ENCODE peak calls at places on chromosomes 2 and 18, in ten cellular contexts. T is SJCRH30; Q is cardiac muscle cell; A is foreskin fibroblast; Z is adrenal gland; I is heart right ventricle; E is GM03348; M is cerebellum; W is activated CD4-positive, alpha-beta T cell treated with anti-CD3 and anti-CD28 coated beads, Interleukin-2, amount 50 U/mL, for 1 hour; H is occipital lobe. P is an unnamed sample.

GRCh38 chr2:102271844-102272243 is 39.5 kb upstream of the IL1RL1 start:
- DNase-seq in Z (no peak), W (no peak), E (no peak), Q (no peak), H (no peak), A (no peak), M (no peak), I (no peak), T (no peak), P (no peak)

GRCh38 chr2:106158871-106159270 is 35.2 kb downstream of the UXS1 start:
- DNase-seq in M (no peak), E (no peak), A (no peak), Z (no peak), T (no peak), W (peak), H (no peak), I (no peak), Q (no peak), P (no peak)

GRCh38 chr2:52862801-52863200 is 904.8 kb upstream of the CHAC2 start:
- DNase-seq in E (peak), T (no peak), H (no peak), Q (no peak), I (no peak), W (no peak), A (peak), M (no peak), Z (no peak), P (no peak)

GRCh38 chr2:36574560-36574959 is 23.4 kb downstream of the FEZ2 start:
- DNase-seq in H (no peak), Z (no peak), M (no peak), T (no peak), W (no peak), I (no peak), A (no peak), E (no peak), Q (no peak), P (no peak)

GRCh38 chr2:187550797-187551306 is 3.4 kb downstream of the TFPI start:
- DNase-seq in T (no peak), Z (no peak), H (no peak), Q (no peak), M (no peak), A (no peak), E (no peak), I (no peak), W (no peak), P (peak)

GRCh38 chr2:63050916-63051794 is 525 bp downstream of the OTX1 start:
- DNase-seq in H (no peak), M (no peak), Z (no peak), I (no peak), W (no peak), T (no peak), A (peak), Q (no peak), E (no peak), P (no peak)

GRCh38 chr18:1017679-1018078 is 113.0 kb downstream of the ADCYAP1 start:
- DNase-seq in H (no peak), M (no peak), T (peak), A (no peak), E (no peak), I (no peak), W (no peak), Z (no peak), Q (no peak), P (no peak)

GRCh38 chr2:2331905-2332280 is 818 bp upstream of the MYT1L start:
- DNase-seq in A (no peak), T (no peak), Q (peak), I (no peak), H (peak), W (no peak), Z (no peak), M (peak), E (no peak), P (no peak)

GRCh38 chr2:16243411-16243996 is 303.2 kb downstream of the MYCN start:
- DNase-seq in M (no peak), Z (no peak), E (no peak), T (no peak), H (no peak), A (no peak), I (no peak), Q (no peak), W (no peak), P (no peak)

GRCh38 chr2:137957033-137957432 is 7.2 kb upstream of the HNMT start:
- DNase-seq in H (no peak), W (no peak), A (peak), T (no peak), I (no peak), Q (no peak), Z (no peak), E (peak), M (no peak), P (no peak)

GRCh38 chr2:95012881-95013550 is 12.5 kb upstream of the MAL start:
- DNase-seq in W (no peak), I (no peak), Z (no peak), Q (no peak), M (no peak), E (no peak), A (peak), H (no peak), T (no peak), P (no peak)

GRCh38 chr2:43273477-43273876 is 47.1 kb upstream of the ZFP36L2 start:
- DNase-seq in W (no peak), E (peak), Q (peak), M (no peak), Z (peak), I (no peak), A (peak), T (no peak), H (no peak), P (no peak)

GRCh38 chr2:231494669-231495068 is 30.4 kb upstream of the NCL start:
- DNase-seq in H (no peak), W (no peak), T (no peak), E (no peak), A (no peak), Z (no peak), M (no peak), I (no peak), Q (no peak), P (no peak)

GRCh38 chr2:217277646-217278048 is 417.8 kb upstream of the TNP1 start:
- DNase-seq in Q (no peak), W (no peak), E (peak), M (no peak), I (no peak), Z (peak), T (peak), H (peak), A (peak), P (no peak)

GRCh38 chr2:112733877-112734276 is 13.1 kb downstream of the NT5DC4 start:
- DNase-seq in E (no peak), Z (no peak), W (no peak), Q (no peak), T (no peak), M (no peak), A (no peak), H (no peak), I (no peak), P (peak)

GRCh38 chr2:241882090-241882625 is 12.6 kb downstream of the RTP5 start:
- DNase-seq in Q (no peak), E (peak), W (peak), T (peak), I (peak), M (peak), H (no peak), Z (peak), A (peak), P (no peak)

GRCh38 chr2:133166024-133166423 is 402.2 kb downstream of the NCKAP5 start:
- DNase-seq in I (no peak), A (no peak), Q (no peak), M (no peak), W (no peak), E (no peak), H (no peak), Z (no peak), T (no peak), P (no peak)

GRCh38 chr18:74579704-74580103 is 18.0 kb upstream of the ZNF407 start:
- DNase-seq in I (no peak), H (no peak), A (no peak), E (no peak), T (no peak), M (no peak), Q (no peak), W (no peak), Z (no peak), P (no peak)

GRCh38 chr2:25821225-25822056 is 56.8 kb downstream of the ASXL2 start:
- DNase-seq in H (no peak), A (no peak), Z (no peak), Q (no peak), T (peak), M (no peak), I (no peak), E (no peak), W (no peak), P (no peak)

GRCh38 chr2:134498654-134499053 is 220.1 kb downstream of the TMEM163 start:
- DNase-seq in A (no peak), Q (no peak), T (no peak), I (no peak), W (no peak), Z (no peak), E (no peak), M (no peak), H (no peak), P (no peak)

GRCh38 chr2:200279857-200280256 is 26.6 kb upstream of the SPATS2L start:
- DNase-seq in A (no peak), H (no peak), I (no peak), W (no peak), Q (no peak), T (no peak), E (no peak), Z (no peak), M (no peak), P (no peak)

GRCh38 chr2:65532937-65533336 is 100.5 kb upstream of the SPRED2 start:
- DNase-seq in H (no peak), E (no peak), Q (no peak), M (no peak), W (no peak), I (no peak), A (peak), T (no peak), Z (peak), P (no peak)

GRCh38 chr2:134576478-134576877 is 142.3 kb downstream of the TMEM163 start:
- DNase-seq in W (peak), E (no peak), H (no peak), Q (no peak), T (no peak), I (no peak), A (no peak), M (no peak), Z (no peak), P (no peak)

GRCh38 chr2:240210198-240210965 is 69.9 kb upstream of the OTOS start:
- DNase-seq in Z (no peak), M (no peak), A (no peak), W (no peak), E (no peak), Q (no peak), I (no peak), H (no peak), T (no peak), P (no peak)

GRCh38 chr18:53380063-53380639 is 844.3 kb downstream of the MBD2 start:
- DNase-seq in H (no peak), T (peak), I (no peak), W (no peak), Q (peak), Z (no peak), A (peak), E (peak), M (peak), P (peak)

GRCh38 chr2:174048238-174048637 is 83.1 kb upstream of the SP3 start:
- DNase-seq in Z (no peak), H (no peak), W (no peak), M (no peak), I (no peak), E (no peak), T (no peak), A (no peak), Q (no peak), P (no peak)

GRCh38 chr2:190996338-190996946 is 17.5 kb downstream of the STAT1 start:
- DNase-seq in I (no peak), W (peak), A (peak), H (no peak), Q (peak), T (peak), Z (peak), M (no peak), E (peak), P (peak)

GRCh38 chr2:172735646-172736418 is at the start of gene RAPGEF4:
- DNase-seq in Z (peak), I (no peak), Q (peak), H (no peak), E (peak), T (peak), M (peak), A (peak), W (no peak), P (no peak)

GRCh38 chr2:119148082-119148715 is 10.4 kb downstream of the C1QL2 start:
- DNase-seq in T (no peak), Z (no peak), H (no peak), W (no peak), Q (no peak), I (no peak), M (no peak), E (no peak), A (no peak), P (no peak)

GRCh38 chr2:73921581-73921980 is 5.1 kb upstream of the DGUOK start:
- DNase-seq in M (no peak), Q (no peak), E (no peak), W (no peak), A (no peak), T (no peak), H (no peak), Z (no peak), I (no peak), P (no peak)

P was measured in small intestine.